ENCODE peak calls at places on chromosome 15, in four cellular contexts. One of them, this sample, is unnamed.

GRCh38 chr15:40999190-40999589 is 45.9 kb downstream of the CHAC1 start:
- DNase-seq in anterior cingulate cortex: no peak
- DNase-seq in COR-L47: no peak
- DNase-seq in AML-193: no peak
- DNase-seq in this sample: no peak

GRCh38 chr15:78988361-78988911 is 43.6 kb upstream of the CTSH start:
- DNase-seq in anterior cingulate cortex: no peak
- DNase-seq in COR-L47: no peak
- DNase-seq in AML-193: peak
- DNase-seq in this sample: peak

GRCh38 chr15:40906101-40906946 is 12.1 kb downstream of the VPS18 start:
- DNase-seq in COR-L47: peak
- DNase-seq in AML-193: peak
- DNase-seq in anterior cingulate cortex: peak
- DNase-seq in this sample: peak

GRCh38 chr15:73196113-73196512 is 143.8 kb downstream of the NEO1 start:
- DNase-seq in anterior cingulate cortex: no peak
- DNase-seq in AML-193: no peak
- DNase-seq in COR-L47: no peak
- DNase-seq in this sample: no peak

GRCh38 chr15:97200161-97200560 is 760.3 kb upstream of the ARRDC4 start:
- DNase-seq in anterior cingulate cortex: no peak
- DNase-seq in AML-193: no peak
- DNase-seq in COR-L47: no peak
- DNase-seq in this sample: peak

GRCh38 chr15:62752687-62753517 is 289.6 kb upstream of the TPM1 start:
- DNase-seq in COR-L47: no peak
- DNase-seq in AML-193: no peak
- DNase-seq in anterior cingulate cortex: no peak
- DNase-seq in this sample: no peak

GRCh38 chr15:38002883-38003477 is 68.5 kb downstream of the TMCO5A start:
- DNase-seq in AML-193: peak
- DNase-seq in anterior cingulate cortex: peak
- DNase-seq in COR-L47: no peak
- DNase-seq in this sample: peak

GRCh38 chr15:44712108-44713005 is 1.0 kb downstream of the B2M start:
- DNase-seq in AML-193: peak
- DNase-seq in anterior cingulate cortex: no peak
- DNase-seq in COR-L47: peak
- DNase-seq in this sample: peak

GRCh38 chr15:101652783-101653430 is 726 bp upstream of the TM2D3 start:
- DNase-seq in COR-L47: peak
- DNase-seq in AML-193: peak
- DNase-seq in anterior cingulate cortex: no peak
- DNase-seq in this sample: no peak

GRCh38 chr15:70196314-70197291 is 98.9 kb upstream of the TLE3 start:
- DNase-seq in COR-L47: peak
- DNase-seq in AML-193: no peak
- DNase-seq in anterior cingulate cortex: no peak
- DNase-seq in this sample: peak

GRCh38 chr15:100308222-100309007 is 33.4 kb downstream of the ADAMTS17 start:
- DNase-seq in anterior cingulate cortex: peak
- DNase-seq in COR-L47: no peak
- DNase-seq in AML-193: no peak
- DNase-seq in this sample: peak

GRCh38 chr15:58626378-58626777 is 123.1 kb downstream of the ADAM10 start:
- DNase-seq in anterior cingulate cortex: no peak
- DNase-seq in COR-L47: no peak
- DNase-seq in AML-193: no peak
- DNase-seq in this sample: no peak

GRCh38 chr15:66019377-66019776 is 150.1 kb downstream of the RAB11A start:
- DNase-seq in COR-L47: no peak
- DNase-seq in AML-193: no peak
- DNase-seq in anterior cingulate cortex: no peak
- DNase-seq in this sample: no peak

GRCh38 chr15:87566236-87566635 is 690.3 kb downstream of the NTRK3 start:
- DNase-seq in anterior cingulate cortex: no peak
- DNase-seq in AML-193: no peak
- DNase-seq in COR-L47: no peak
- DNase-seq in this sample: no peak

GRCh38 chr15:36866896-36867295 is 233.5 kb downstream of the MEIS2 start:
- DNase-seq in AML-193: no peak
- DNase-seq in anterior cingulate cortex: no peak
- DNase-seq in COR-L47: no peak
- DNase-seq in this sample: no peak

GRCh38 chr15:27045796-27046195 is 74.8 kb downstream of the GABRG3 start:
- DNase-seq in COR-L47: no peak
- DNase-seq in anterior cingulate cortex: peak
- DNase-seq in AML-193: no peak
- DNase-seq in this sample: no peak

GRCh38 chr15:72117448-72117697 is 577 bp downstream of the MYO9A start:
- DNase-seq in anterior cingulate cortex: peak
- DNase-seq in COR-L47: no peak
- DNase-seq in AML-193: peak
- DNase-seq in this sample: peak

GRCh38 chr15:41851755-41852370 is 13.2 kb downstream of the PLA2G4B start:
- DNase-seq in AML-193: no peak
- DNase-seq in anterior cingulate cortex: no peak
- DNase-seq in COR-L47: no peak
- DNase-seq in this sample: no peak

GRCh38 chr15:81156324-81156723 is 22.3 kb downstream of the CFAP161 start:
- DNase-seq in AML-193: no peak
- DNase-seq in anterior cingulate cortex: no peak
- DNase-seq in COR-L47: no peak
- DNase-seq in this sample: no peak

GRCh38 chr15:59053482-59053881 is 51.5 kb upstream of the CCNB2 start:
- DNase-seq in COR-L47: no peak
- DNase-seq in anterior cingulate cortex: no peak
- DNase-seq in AML-193: no peak
- DNase-seq in this sample: no peak

GRCh38 chr15:24659622-24660021 is 16.0 kb upstream of the NPAP1 start:
- DNase-seq in anterior cingulate cortex: no peak
- DNase-seq in COR-L47: no peak
- DNase-seq in AML-193: no peak
- DNase-seq in this sample: peak

GRCh38 chr15:53472883-53473282 is 286.6 kb downstream of the WDR72 start:
- DNase-seq in COR-L47: no peak
- DNase-seq in anterior cingulate cortex: no peak
- DNase-seq in AML-193: no peak
- DNase-seq in this sample: no peak

GRCh38 chr15:70422342-70422741 is 324.6 kb upstream of the TLE3 start:
- DNase-seq in COR-L47: no peak
- DNase-seq in AML-193: no peak
- DNase-seq in anterior cingulate cortex: no peak
- DNase-seq in this sample: no peak

GRCh38 chr15:43775411-43775965 is 1.3 kb downstream of the ELL3 start:
- DNase-seq in COR-L47: peak
- DNase-seq in AML-193: no peak
- DNase-seq in anterior cingulate cortex: peak
- DNase-seq in this sample: peak

GRCh38 chr15:25060472-25060803 is 105.7 kb downstream of the SNRPN start:
- DNase-seq in AML-193: no peak
- DNase-seq in COR-L47: no peak
- DNase-seq in anterior cingulate cortex: no peak
- DNase-seq in this sample: no peak

GRCh38 chr15:52042051-52042851 is 23.2 kb downstream of the MAPK6 start:
- DNase-seq in COR-L47: no peak
- DNase-seq in AML-193: no peak
- DNase-seq in anterior cingulate cortex: no peak
- DNase-seq in this sample: no peak

GRCh38 chr15:62934236-62934971 is 108.1 kb upstream of the TPM1 start:
- DNase-seq in anterior cingulate cortex: no peak
- DNase-seq in COR-L47: no peak
- DNase-seq in AML-193: no peak
- DNase-seq in this sample: no peak